ENCODE peak calls at places on chromosomes 2 and 18, in six cellular contexts. Z, A, B, H, E and J are unnamed samples.

GRCh38 chr2:129885735-129886134 is 93.7 kb upstream of the RAB6C start:
- DNase-seq in Z (no peak), A (no peak), B (no peak), H (no peak), E (no peak), J (peak; percentile 42)

GRCh38 chr2:105919191-105919811 is 174.6 kb downstream of the NCK2 start:
- DNase-seq in Z (no peak), A (no peak), B (no peak), H (no peak), E (no peak), J (no peak)

GRCh38 chr2:153476491-153477095 is 2.0 kb downstream of the RPRM start:
- DNase-seq in Z (no peak), A (no peak), B (no peak), H (no peak), E (no peak), J (no peak)

GRCh38 chr2:25817006-25817405 is 61.3 kb downstream of the ASXL2 start:
- DNase-seq in Z (peak; percentile 45), A (no peak), B (no peak), H (no peak), E (no peak), J (no peak)

GRCh38 chr18:5979971-5980457 is 84.7 kb upstream of the TMEM200C start:
- DNase-seq in Z (no peak), A (no peak), B (no peak), H (no peak), E (no peak), J (peak; percentile 25)

GRCh38 chr2:227933891-227934290 is 62.5 kb downstream of the DAW1 start:
- DNase-seq in Z (no peak), A (no peak), B (no peak), H (peak; percentile 9), E (no peak), J (no peak)

GRCh38 chr18:10057808-10058791 is 144.3 kb downstream of the VAPA start:
- DNase-seq in Z (peak; percentile 84), A (peak; percentile 81), B (no peak), H (no peak), E (no peak), J (no peak)

GRCh38 chr2:177573120-177573519 is 180.5 kb downstream of the AGPS start:
- DNase-seq in Z (peak; percentile 7), A (no peak), B (no peak), H (no peak), E (no peak), J (no peak)

GRCh38 chr18:61609131-61609530 is 275.9 kb downstream of the CDH20 start:
- DNase-seq in Z (peak; percentile 29), A (no peak), B (no peak), H (no peak), E (no peak), J (no peak)

GRCh38 chr2:210454336-210454735 is 22.2 kb downstream of the LANCL1 start:
- DNase-seq in Z (no peak), A (no peak), B (no peak), H (no peak), E (no peak), J (no peak)

GRCh38 chr2:18950598-18950933 is 361.2 kb upstream of the NT5C1B start:
- DNase-seq in Z (no peak), A (no peak), B (no peak), H (no peak), E (no peak), J (no peak)

GRCh38 chr2:75174519-75174918 is 24.8 kb downstream of the TACR1 start:
- DNase-seq in Z (no peak), A (no peak), B (no peak), H (no peak), E (no peak), J (no peak)

GRCh38 chr18:45255142-45255890 is 360.0 kb upstream of the SLC14A2 start:
- DNase-seq in Z (peak; percentile 92), A (peak; percentile 89), B (no peak), H (no peak), E (no peak), J (no peak)

GRCh38 chr18:12008842-12009580 is 27.7 kb downstream of the IMPA2 start:
- DNase-seq in Z (no peak), A (no peak), B (no peak), H (no peak), E (no peak), J (no peak)

GRCh38 chr2:218086493-218086892 is 17.4 kb downstream of the RUFY4 start:
- DNase-seq in Z (no peak), A (no peak), B (no peak), H (no peak), E (no peak), J (no peak)

GRCh38 chr2:223815186-223815883 is 22.0 kb downstream of the AP1S3 start:
- DNase-seq in Z (peak; percentile 92), A (peak; percentile 80), B (no peak), H (no peak), E (no peak), J (no peak)

GRCh38 chr2:23658466-23658942 is 268.4 kb downstream of the ATAD2B start:
- DNase-seq in Z (peak; percentile 17), A (peak; percentile 27), B (no peak), H (no peak), E (no peak), J (no peak)

GRCh38 chr18:67310826-67311225 is 205.7 kb downstream of the DSEL start:
- DNase-seq in Z (peak; percentile 47), A (peak; percentile 6), B (no peak), H (no peak), E (no peak), J (no peak)

GRCh38 chr18:21897811-21898210 is 157.2 kb downstream of the MIB1 start:
- DNase-seq in Z (peak; percentile 42), A (peak; percentile 63), B (peak; percentile 43), H (peak; percentile 63), E (peak; percentile 31), J (peak; percentile 71)

GRCh38 chr2:26559556-26559955 is 81.6 kb downstream of the CIB4 start:
- DNase-seq in Z (no peak), A (no peak), B (no peak), H (no peak), E (no peak), J (peak; percentile 52)

GRCh38 chr2:3505771-3506170 is 13.6 kb downstream of the ADI1 start:
- DNase-seq in Z (peak; percentile 23), A (peak; percentile 73), B (no peak), H (no peak), E (no peak), J (no peak)

GRCh38 chr2:3500326-3500899 is 18.9 kb downstream of the ADI1 start:
- DNase-seq in Z (no peak), A (no peak), B (no peak), H (no peak), E (no peak), J (no peak)

GRCh38 chr2:3503046-3503445 is 16.3 kb downstream of the ADI1 start:
- DNase-seq in Z (no peak), A (no peak), B (no peak), H (no peak), E (no peak), J (no peak)

GRCh38 chr2:3503483-3503882 is 15.8 kb downstream of the ADI1 start:
- DNase-seq in Z (no peak), A (no peak), B (no peak), H (no peak), E (no peak), J (no peak)

DNA sequence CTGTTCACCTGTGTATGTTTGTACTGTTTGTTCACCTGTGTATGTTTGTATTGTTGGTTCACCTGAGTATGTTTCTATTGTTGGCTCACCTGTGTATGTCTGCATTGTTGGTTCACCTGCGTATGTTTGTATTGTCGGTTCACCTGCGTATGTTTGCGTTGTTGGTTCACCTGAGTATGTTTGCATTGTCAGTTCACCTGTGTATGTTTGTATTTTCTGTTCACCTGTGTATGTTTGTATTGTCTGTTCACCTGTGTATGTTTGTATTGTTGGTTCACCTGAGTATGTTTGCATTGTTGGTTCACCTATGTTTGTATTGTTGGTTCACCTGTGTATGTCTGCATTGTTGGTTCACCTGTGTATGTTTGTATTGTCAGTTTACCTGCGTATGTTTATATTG is 14.6 kb downstream of the ADI1 start:
- DNase-seq in Z (no peak), A (no peak), B (no peak), H (no peak), E (no peak), J (no peak)
- H4K91ac ChIP-seq in Z (no peak overlapping the region), A (no peak overlapping the region), B (no peak overlapping the region), H (no peak overlapping the region), E (no peak overlapping the region), J (no peak overlapping the region)

GRCh38 chr2:84247532-84247931 is 211.5 kb downstream of the SUCLG1 start:
- DNase-seq in Z (no peak), A (no peak), B (no peak), H (no peak), E (peak; percentile 73), J (no peak)
- H2BK120ac ChIP-seq in Z (no peak overlapping the region), A (no peak overlapping the region), B (no peak overlapping the region), H (no peak overlapping the region), E (no peak overlapping the region), J (no peak overlapping the region)

GRCh38 chr18:3425450-3425849 is 24.5 kb upstream of the TGIF1 start:
- DNase-seq in Z (no peak), A (no peak), B (no peak), H (no peak), E (no peak), J (no peak)

GRCh38 chr18:3427944-3428343 is 22.0 kb upstream of the TGIF1 start:
- DNase-seq in Z (no peak), A (no peak), B (no peak), H (no peak), E (no peak), J (no peak)

GRCh38 chr18:3424280-3424890 is 25.6 kb upstream of the TGIF1 start:
- DNase-seq in Z (no peak), A (no peak), B (no peak), H (no peak), E (no peak), J (no peak)

GRCh38 chr18:3425030-3425429 is 24.9 kb upstream of the TGIF1 start:
- DNase-seq in Z (no peak), A (no peak), B (no peak), H (no peak), E (no peak), J (no peak)

GRCh38 chr18:3426074-3426473 is 23.9 kb upstream of the TGIF1 start:
- DNase-seq in Z (no peak), A (no peak), B (no peak), H (no peak), E (no peak), J (no peak)
- H4K91ac ChIP-seq in Z (no peak overlapping the region), A (no peak overlapping the region), B (no peak overlapping the region), H (no peak overlapping the region), E (no peak overlapping the region), J (no peak overlapping the region)

GRCh38 chr18:79588636-79589481 is 90.7 kb upstream of the CTDP1 start:
- DNase-seq in Z (peak; percentile 87), A (peak; percentile 82), B (no peak), H (peak; percentile 41), E (no peak), J (no peak)
- H2BK120ac ChIP-seq in Z (no peak overlapping the region), A (no peak overlapping the region), B (no peak overlapping the region), H (no peak overlapping the region), E (no peak overlapping the region), J (no peak overlapping the region)

GRCh38 chr18:38751897-38752296 is 1186.3 kb upstream of the CELF4 start:
- DNase-seq in Z (no peak), A (peak; percentile 8), B (no peak), H (no peak), E (no peak), J (no peak)
- H4K91ac ChIP-seq in Z (no peak overlapping the region), A (no peak overlapping the region), B (no peak overlapping the region), H (no peak overlapping the region), E (no peak overlapping the region), J (no peak overlapping the region)